ENCODE peak calls at places on chromosomes 7 and 10, in seven cellular contexts. P is cardiac muscle cell; Z is CD8-positive, alpha-beta memory T cell; X is H7; S is neural progenitor cell; B is endodermal cell; E is psoas muscle. W is an unnamed sample.

GRCh38 chr7:46145412-46145811 is 224.3 kb upstream of the IGFBP3 start:
- DNase-seq in B (peak), P (peak), E (no peak), Z (no peak), S (peak), X (peak), W (no peak)

GRCh38 chr10:62580396-62580795 is 206.2 kb downstream of the ZNF365 start:
- DNase-seq in S (no peak), E (no peak), P (no peak), B (no peak), X (no peak), Z (no peak), W (no peak)

GRCh38 chr7:76302299-76303056 is at the start of gene HSPB1:
- DNase-seq in Z (peak), S (peak), X (peak), E (peak), P (peak), B (peak), W (peak)

GRCh38 chr10:68106656-68107055 is 2.6 kb upstream of the MYPN start:
- DNase-seq in X (no peak), P (no peak), S (no peak), Z (no peak), E (no peak), B (no peak), W (no peak)

GRCh38 chr7:36726806-36727503 is 2.7 kb upstream of the AOAH start:
- DNase-seq in Z (no peak), B (no peak), X (no peak), P (no peak), E (no peak), S (peak), W (no peak)

GRCh38 chr7:127571741-127572505 is 13.5 kb downstream of the GCC1 start:
- DNase-seq in B (no peak), P (no peak), X (no peak), E (no peak), S (no peak), Z (no peak), W (no peak)

GRCh38 chr10:125514206-125515162 is 168.5 kb downstream of the TEX36 start:
- DNase-seq in X (no peak), E (no peak), B (no peak), S (no peak), Z (no peak), P (no peak), W (no peak)

GRCh38 chr10:43121444-43121843 is 16.8 kb upstream of the CSGALNACT2 start:
- DNase-seq in Z (no peak), B (no peak), E (peak), P (no peak), S (no peak), X (no peak), W (no peak)

GRCh38 chr10:119377905-119378736 is 164.4 kb downstream of the RGS10 start:
- DNase-seq in X (peak), E (no peak), B (no peak), S (peak), P (no peak), Z (no peak), W (no peak)

GRCh38 chr7:139396323-139396951 is 36.7 kb downstream of the LUC7L2 start:
- DNase-seq in S (no peak), B (no peak), P (no peak), X (no peak), E (no peak), Z (no peak), W (no peak)

GRCh38 chr7:66847879-66848810 is 72.9 kb upstream of the TMEM248 start:
- DNase-seq in S (peak), Z (no peak), X (peak), E (no peak), P (no peak), B (peak), W (no peak)

GRCh38 chr10:35355971-35356724 is 19.8 kb downstream of the CCNY start:
- DNase-seq in X (no peak), B (no peak), Z (no peak), P (no peak), E (no peak), S (no peak), W (peak)

GRCh38 chr10:101851411-101852116 is 8.0 kb upstream of the KCNIP2 start:
- DNase-seq in X (no peak), S (no peak), P (no peak), E (no peak), Z (no peak), B (no peak), W (no peak)

GRCh38 chr10:53702489-53702888 is 929.9 kb upstream of the MBL2 start:
- DNase-seq in B (no peak), E (no peak), P (peak), S (no peak), Z (no peak), X (no peak), W (no peak)

GRCh38 chr7:100895956-100896742 is 461 bp upstream of the ACHE start:
- DNase-seq in E (peak), Z (peak), X (peak), B (peak), S (peak), P (peak), W (peak)

GRCh38 chr7:44348851-44349781 is 23.7 kb upstream of the CAMK2B start:
- DNase-seq in E (no peak), X (peak), B (peak), Z (no peak), P (peak), S (peak), W (no peak)

GRCh38 chr10:373015-373414 is 237.8 kb downstream of the ZMYND11 start:
- DNase-seq in X (no peak), Z (no peak), E (no peak), B (no peak), P (no peak), S (no peak), W (no peak)

GRCh38 chr7:139635521-139636240 is 112.2 kb downstream of the CLEC2L start:
- DNase-seq in E (no peak), Z (peak), B (no peak), P (no peak), X (no peak), S (peak), W (peak)

GRCh38 chr7:112266595-112267270 is 60.2 kb downstream of the ZNF277 start:
- DNase-seq in P (no peak), S (no peak), E (no peak), B (no peak), X (no peak), Z (no peak), W (no peak)

GRCh38 chr7:123797673-123798526 is 47.1 kb upstream of the HYAL4 start:
- DNase-seq in Z (no peak), E (no peak), B (no peak), S (peak), P (peak), X (peak), W (no peak)

GRCh38 chr7:149719050-149719899 is 54.1 kb downstream of the ZNF467 start:
- DNase-seq in E (no peak), B (no peak), P (no peak), X (no peak), S (no peak), Z (no peak), W (no peak)

GRCh38 chr7:117186218-117186617 is 136.6 kb downstream of the WNT2 start:
- DNase-seq in B (no peak), P (no peak), E (no peak), X (no peak), S (no peak), Z (no peak), W (no peak)

GRCh38 chr10:128046934-128047251 is 79.3 kb downstream of the MKI67 start:
- DNase-seq in Z (no peak), S (no peak), X (peak), E (no peak), B (no peak), P (no peak), W (no peak)

GRCh38 chr7:23523486-23524075 is 8.2 kb downstream of the TRA2A start:
- DNase-seq in B (no peak), S (no peak), Z (no peak), X (no peak), P (no peak), E (no peak), W (no peak)

GRCh38 chr7:140214075-140214684 is 37.4 kb upstream of the KDM7A start:
- DNase-seq in X (peak), E (no peak), Z (no peak), S (no peak), B (no peak), P (no peak), W (no peak)

GRCh38 chr10:116691544-116692126 is 50.7 kb downstream of the HSPA12A start:
- DNase-seq in X (no peak), Z (no peak), S (no peak), E (no peak), P (no peak), B (peak), W (no peak)
- H3K4me3 ChIP-seq in X (no peak), Z (no peak), S (no peak), E (no peak), P (no peak), B (no peak), W (no peak)

GRCh38 chr10:59175538-59176240 is 754 bp upstream of the PHYHIPL start:
- DNase-seq in B (no peak), Z (no peak), P (peak), E (peak), X (no peak), S (peak), W (no peak)

GRCh38 chr10:59177862-59178235 is 1.4 kb downstream of the PHYHIPL start:
- DNase-seq in B (no peak), E (no peak), P (no peak), S (no peak), X (no peak), Z (no peak), W (no peak)

GRCh38 chr10:59176241-59177030 is at the start of gene PHYHIPL:
- DNase-seq in B (peak), S (peak), X (peak), Z (no peak), E (peak), P (peak), W (no peak)

GRCh38 chr10:59179027-59179426 is 2.6 kb downstream of the PHYHIPL start:
- DNase-seq in P (no peak), X (no peak), B (no peak), S (no peak), Z (no peak), E (no peak), W (no peak)

DNA sequence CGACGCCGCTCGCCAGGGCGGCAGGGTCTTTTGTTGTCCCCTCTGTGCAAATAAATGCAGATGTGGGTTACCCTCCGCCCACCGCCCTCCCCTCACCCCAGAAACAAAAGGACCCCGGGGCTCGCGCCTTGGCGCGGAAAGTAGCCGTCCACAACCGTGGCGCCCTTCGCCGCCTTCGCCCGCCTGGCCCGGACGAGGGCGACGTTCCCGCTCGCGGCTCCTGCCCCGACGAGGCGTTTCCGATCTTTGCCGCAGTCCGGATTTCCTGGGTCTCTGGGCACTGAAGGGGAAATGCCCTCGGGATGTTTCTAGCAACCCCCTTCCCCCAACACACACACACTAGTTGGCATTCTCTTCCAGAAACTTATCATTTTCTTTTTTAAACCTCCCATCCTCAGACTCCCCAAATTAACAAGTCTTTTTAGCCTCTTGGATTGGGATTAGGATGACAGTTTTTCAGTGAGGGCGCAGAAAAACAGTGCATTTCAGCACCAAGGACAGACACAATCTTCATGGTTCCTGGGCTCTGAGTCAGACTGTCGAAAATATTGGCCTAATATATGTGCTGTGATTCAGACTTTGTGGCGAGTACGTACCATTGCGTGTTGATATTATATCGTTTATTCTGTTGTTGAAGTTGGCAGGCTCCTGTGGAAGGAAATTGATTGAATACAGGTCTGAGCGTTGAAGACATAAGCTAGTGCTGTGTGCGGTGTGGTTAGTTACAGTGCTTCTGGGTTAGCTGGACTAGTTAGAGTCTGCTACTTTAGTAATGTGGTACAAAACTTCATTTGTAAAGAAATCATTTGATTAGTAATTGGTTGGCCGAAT is 803 bp downstream of the PHYHIPL start:
- DNase-seq in S (peak), X (peak), B (peak), E (peak), P (peak), Z (no peak), W (no peak)
- H3K4me3 ChIP-seq in S (peak), X (peak), B (peak), E (peak), P (peak), Z (no peak), W (no peak)

GRCh38 chr10:96697438-96697837 is 22.9 kb downstream of the PIK3AP1 start:
- DNase-seq in P (no peak), S (no peak), X (no peak), Z (no peak), B (no peak), E (no peak), W (no peak)
- H3K4me3 ChIP-seq in P (no peak), S (no peak), X (no peak), Z (no peak), B (no peak), E (no peak), W (no peak)

GRCh38 chr7:137958593-137959431 is 43.1 kb downstream of the CREB3L2 start:
- DNase-seq in B (no peak), E (no peak), S (no peak), Z (no peak), X (no peak), P (no peak), W (no peak)
- H3K4me3 ChIP-seq in B (peak), E (no peak), S (no peak), Z (no peak), X (no peak), P (no peak), W (no peak)

GRCh38 chr10:6069101-6069931 is 7.1 kb upstream of the IL2RA start:
- DNase-seq in E (no peak), P (no peak), Z (no peak), S (no peak), X (no peak), B (no peak), W (peak)

GRCh38 chr10:6067457-6067856 is 5.3 kb upstream of the IL2RA start:
- DNase-seq in X (no peak), P (no peak), S (no peak), B (no peak), E (no peak), Z (no peak), W (peak)

GRCh38 chr10:6068006-6068405 is 5.8 kb upstream of the IL2RA start:
- DNase-seq in X (no peak), E (no peak), P (no peak), Z (no peak), S (no peak), B (no peak), W (no peak)

GRCh38 chr10:6070647-6071046 is 8.5 kb upstream of the IL2RA start:
- DNase-seq in Z (no peak), B (no peak), X (no peak), E (no peak), S (no peak), P (no peak), W (no peak)

DNA sequence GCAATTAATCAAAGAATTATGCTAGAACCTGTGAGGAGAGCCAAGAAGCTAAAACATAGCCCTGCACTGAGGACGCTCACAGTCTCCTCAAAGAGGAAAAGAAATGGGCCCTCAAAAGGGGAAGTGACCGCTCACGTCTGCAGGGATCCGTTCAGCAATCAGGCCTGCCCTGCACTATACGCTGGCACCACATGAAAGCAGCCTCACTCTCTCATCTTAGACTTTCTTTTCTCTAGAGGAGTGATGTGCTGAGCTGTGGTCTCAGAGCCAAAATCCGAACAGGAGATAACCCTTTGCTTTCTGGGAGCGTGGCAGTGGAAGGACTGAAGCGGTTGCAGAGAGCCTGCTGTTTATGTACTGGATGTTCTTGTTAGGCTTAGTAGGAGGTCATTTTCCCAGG is 6.3 kb upstream of the IL2RA start:
- DNase-seq in E (no peak), X (no peak), S (no peak), P (no peak), B (no peak), Z (peak), W (peak)
- H3K4me3 ChIP-seq in E (no peak), X (no peak), S (no peak), P (no peak), B (no peak), Z (peak), W (peak)

GRCh38 chr7:143408247-143408685 is 390 bp downstream of the EPHA1 start:
- DNase-seq in S (peak), P (no peak), X (no peak), Z (no peak), B (no peak), E (no peak), W (no peak)
- H3K4me3 ChIP-seq in S (peak), P (peak), X (peak), Z (peak), B (peak), E (no peak), W (peak)

GRCh38 chr10:30529373-30529998 is 95.5 kb downstream of the MAP3K8 start:
- DNase-seq in X (no peak), P (no peak), B (no peak), E (peak), Z (peak), S (no peak), W (peak)
- H3K4me3 ChIP-seq in X (no peak), P (no peak), B (no peak), E (no peak), Z (peak), S (no peak), W (peak)

GRCh38 chr7:155683098-155683497 is 38.6 kb downstream of the RBM33 start:
- DNase-seq in Z (no peak), E (no peak), X (no peak), B (no peak), S (no peak), P (no peak), W (no peak)

GRCh38 chr7:155680864-155681263 is 36.4 kb downstream of the RBM33 start:
- DNase-seq in B (no peak), P (no peak), X (no peak), Z (no peak), E (no peak), S (no peak), W (no peak)

GRCh38 chr7:155682484-155682883 is 38.0 kb downstream of the RBM33 start:
- DNase-seq in S (no peak), P (no peak), E (no peak), X (no peak), Z (no peak), B (no peak), W (no peak)

GRCh38 chr7:155680124-155680523 is 35.7 kb downstream of the RBM33 start:
- DNase-seq in S (no peak), P (no peak), B (no peak), X (no peak), E (no peak), Z (no peak), W (no peak)

DNA sequence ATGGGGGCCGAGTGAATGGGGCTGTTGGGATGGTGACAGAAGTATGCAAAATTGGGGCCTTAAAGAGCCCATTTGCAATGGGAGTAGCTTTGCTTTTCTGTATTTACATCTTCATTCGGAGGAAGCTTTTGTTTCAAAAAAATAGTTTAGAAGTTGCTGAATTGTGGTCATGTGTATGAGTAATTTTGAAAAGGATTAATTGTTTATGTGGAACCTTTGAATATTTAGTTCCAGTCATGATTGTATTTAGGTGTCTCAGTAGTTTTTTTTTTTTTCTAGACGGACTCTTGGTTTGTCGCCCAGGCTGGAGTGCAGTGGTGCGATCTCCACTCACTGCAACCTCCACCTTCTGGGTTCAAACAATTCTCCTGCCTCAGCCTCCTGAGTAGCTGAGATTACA is 37.2 kb downstream of the RBM33 start:
- DNase-seq in X (no peak), E (no peak), P (no peak), S (no peak), B (no peak), Z (no peak), W (no peak)
- H3K4me3 ChIP-seq in X (no peak), E (no peak), P (no peak), S (no peak), B (no peak), Z (no peak), W (no peak)

GRCh38 chr10:78780551-78780961 is 288.2 kb upstream of the ZMIZ1 start:
- DNase-seq in X (no peak), S (no peak), P (no peak), E (no peak), Z (no peak), B (peak), W (no peak)
- H3K4me3 ChIP-seq in X (no peak), S (no peak), P (no peak), E (no peak), Z (no peak), B (no peak), W (no peak)

GRCh38 chr10:84084342-84084741 is 55.0 kb upstream of the GHITM start:
- DNase-seq in E (no peak), P (no peak), X (no peak), B (no peak), S (no peak), Z (no peak), W (no peak)

GRCh38 chr10:84088626-84089025 is 50.7 kb upstream of the GHITM start:
- DNase-seq in B (no peak), E (no peak), S (no peak), X (no peak), Z (no peak), P (no peak), W (no peak)

DNA sequence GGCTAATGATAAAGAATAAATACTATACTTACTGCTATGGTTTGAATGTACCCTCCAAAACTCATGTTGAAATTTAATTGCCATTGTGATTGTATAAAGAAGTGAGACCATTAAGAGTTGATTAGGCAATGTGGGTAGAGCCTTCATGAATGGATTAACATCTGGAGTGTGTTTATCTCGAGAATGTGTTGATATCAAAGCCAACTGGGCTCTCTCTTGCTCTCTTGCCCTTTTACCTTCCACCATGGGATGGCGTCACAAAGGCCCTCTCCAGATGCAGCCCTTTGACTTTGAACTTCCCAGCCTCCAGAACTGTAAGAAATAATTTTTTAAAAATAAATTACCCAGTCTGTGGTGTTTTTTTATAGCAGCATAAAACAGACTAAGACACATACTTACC is 50.1 kb upstream of the GHITM start:
- DNase-seq in S (no peak), X (no peak), Z (no peak), P (no peak), B (no peak), E (no peak), W (no peak)
- H3K4me3 ChIP-seq in S (no peak), X (no peak), Z (no peak), P (no peak), B (no peak), E (no peak), W (no peak)

W was measured in CD4-positive, CD25-positive, alpha-beta regulatory T cell.